ENCODE peak calls at places on chromosomes 7 and 10, in six cellular contexts. L is GM12891, K is HepG2, T is GM12878, Q is H1, J is K562. Z is an unnamed sample.

GRCh38 chr7:74479066-74479781 is 25.5 kb downstream of the GTF2IRD1 start:
- DNase-seq in L (no peak), K (no peak), T (no peak), Q (no peak), J (no peak), Z (no peak)

GRCh38 chr7:105854516-105854915 is 21.9 kb downstream of the ATXN7L1 start:
- DNase-seq in L (no peak), K (no peak), T (no peak), Q (no peak), J (no peak), Z (no peak)

GRCh38 chr7:81684513-81685262 is 85.2 kb downstream of the HGF start:
- DNase-seq in L (no peak), K (peak; percentile 53), T (peak; percentile 74), Q (no peak), J (no peak), Z (no peak)

GRCh38 chr10:17423641-17424186 is 30.7 kb downstream of the ST8SIA6 start:
- DNase-seq in L (no peak), K (no peak), T (no peak), Q (peak; percentile 2), J (no peak), Z (no peak)

GRCh38 chr7:98995523-98996161 is 117.3 kb downstream of the TRRAP start:
- DNase-seq in L (no peak), K (no peak), T (no peak), Q (no peak), J (no peak), Z (no peak)

GRCh38 chr7:26588511-26588910 is 275.9 kb downstream of the SKAP2 start:
- DNase-seq in L (no peak), K (no peak), T (no peak), Q (peak; percentile 32), J (no peak), Z (no peak)

GRCh38 chr7:28311670-28312069 is 100.6 kb upstream of the CREB5 start:
- DNase-seq in L (no peak), K (no peak), T (no peak), Q (no peak), J (no peak), Z (no peak)

GRCh38 chr7:14207154-14207553 is 217.7 kb upstream of the ETV1 start:
- DNase-seq in L (no peak), K (no peak), T (no peak), Q (no peak), J (no peak), Z (no peak)

GRCh38 chr7:107697246-107698044 is 36.8 kb downstream of the SLC26A4 start:
- DNase-seq in L (no peak), K (no peak), T (no peak), Q (no peak), J (no peak), Z (no peak)

GRCh38 chr7:133688483-133689239 is 435.8 kb downstream of the EXOC4 start:
- DNase-seq in L (no peak), K (no peak), T (no peak), Q (no peak), J (no peak), Z (no peak)

GRCh38 chr7:158054611-158055010 is 533.0 kb downstream of the PTPRN2 start:
- DNase-seq in L (no peak), K (no peak), T (no peak), Q (no peak), J (no peak), Z (no peak)

DNA sequence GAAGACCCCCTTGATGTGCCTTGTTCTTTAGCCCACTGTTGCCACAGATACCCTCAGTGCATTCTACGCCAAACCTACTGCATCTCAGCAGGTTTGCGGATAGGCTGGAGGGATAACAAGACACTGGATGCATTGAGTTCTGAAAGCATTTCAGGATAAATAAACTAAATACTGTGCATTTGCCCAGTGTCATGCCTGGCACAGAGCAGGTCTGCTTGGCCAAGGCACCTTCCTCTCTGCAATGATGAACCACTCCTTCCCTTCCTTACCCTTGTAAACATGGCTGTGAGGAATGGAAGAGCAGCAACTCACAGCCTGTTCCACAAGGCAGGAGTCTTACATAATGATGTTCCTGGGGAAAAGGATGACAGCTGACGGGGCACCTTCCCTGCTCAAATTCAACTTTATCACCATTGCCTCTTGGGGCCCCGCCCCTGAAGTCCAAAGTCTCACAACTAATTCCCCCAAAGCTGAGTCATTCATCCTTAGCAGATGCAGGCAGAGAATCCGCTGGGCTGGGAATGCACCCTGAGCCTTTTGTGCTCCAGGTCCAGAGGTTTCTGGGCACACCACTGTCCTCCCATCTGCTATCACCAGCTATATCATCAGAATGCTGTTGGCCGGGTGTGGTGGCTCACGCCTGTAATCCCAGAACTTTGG is 11.6 kb downstream of the DDX56 start:
- DNase-seq in L (no peak), K (peak; percentile 87), T (no peak), Q (no peak), J (peak; percentile 69), Z (no peak)
- TF ChIP-seq TAF1 in L (no peak), K (no peak), T (no peak), Q (no peak), J (no peak), Z (no peak)

GRCh38 chr10:3426190-3426845 is 253.7 kb upstream of the PITRM1 start:
- DNase-seq in L (no peak), K (peak; percentile 2), T (no peak), Q (no peak), J (no peak), Z (no peak)
- TF ChIP-seq POLR2AphosphoS5 in L (no peak), K (no peak), T (no peak), Q (no peak), J (no peak), Z (no peak)

GRCh38 chr10:26413375-26413774 is 24.8 kb upstream of the APBB1IP start:
- DNase-seq in L (no peak), K (no peak), T (no peak), Q (no peak), J (no peak), Z (no peak)

GRCh38 chr10:26412932-26413331 is 25.2 kb upstream of the APBB1IP start:
- DNase-seq in L (no peak), K (no peak), T (no peak), Q (no peak), J (no peak), Z (no peak)

GRCh38 chr10:26407406-26407969 is 30.7 kb upstream of the APBB1IP start:
- DNase-seq in L (no peak), K (peak; percentile 29), T (no peak), Q (no peak), J (no peak), Z (no peak)

GRCh38 chr10:26408858-26409494 is 29.2 kb upstream of the APBB1IP start:
- DNase-seq in L (no peak), K (no peak), T (no peak), Q (no peak), J (no peak), Z (no peak)

DNA sequence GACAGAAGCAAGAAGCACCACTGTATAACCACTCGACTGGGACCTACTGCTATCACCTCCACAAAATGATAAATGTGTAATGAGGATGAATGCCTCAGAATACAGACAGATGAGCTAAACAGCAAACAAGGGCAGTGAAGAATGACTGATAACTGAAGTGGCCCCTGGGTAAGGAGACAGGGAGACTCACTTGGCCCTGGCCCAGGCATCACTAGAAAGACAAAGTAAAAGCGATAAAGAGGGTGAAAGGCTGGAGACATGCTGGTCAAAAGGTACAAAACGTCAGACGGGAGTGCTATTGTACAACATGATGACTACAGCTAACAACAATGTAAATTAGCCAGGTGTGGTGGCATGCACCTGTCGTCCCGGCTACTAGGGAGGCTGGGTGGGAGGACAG is 27.8 kb upstream of the APBB1IP start:
- DNase-seq in L (no peak), K (no peak), T (no peak), Q (no peak), J (no peak), Z (no peak)
- TF ChIP-seq POLR2A in L (no peak), K (no peak), T (no peak), Q (no peak), J (no peak), Z (no peak)

DNA sequence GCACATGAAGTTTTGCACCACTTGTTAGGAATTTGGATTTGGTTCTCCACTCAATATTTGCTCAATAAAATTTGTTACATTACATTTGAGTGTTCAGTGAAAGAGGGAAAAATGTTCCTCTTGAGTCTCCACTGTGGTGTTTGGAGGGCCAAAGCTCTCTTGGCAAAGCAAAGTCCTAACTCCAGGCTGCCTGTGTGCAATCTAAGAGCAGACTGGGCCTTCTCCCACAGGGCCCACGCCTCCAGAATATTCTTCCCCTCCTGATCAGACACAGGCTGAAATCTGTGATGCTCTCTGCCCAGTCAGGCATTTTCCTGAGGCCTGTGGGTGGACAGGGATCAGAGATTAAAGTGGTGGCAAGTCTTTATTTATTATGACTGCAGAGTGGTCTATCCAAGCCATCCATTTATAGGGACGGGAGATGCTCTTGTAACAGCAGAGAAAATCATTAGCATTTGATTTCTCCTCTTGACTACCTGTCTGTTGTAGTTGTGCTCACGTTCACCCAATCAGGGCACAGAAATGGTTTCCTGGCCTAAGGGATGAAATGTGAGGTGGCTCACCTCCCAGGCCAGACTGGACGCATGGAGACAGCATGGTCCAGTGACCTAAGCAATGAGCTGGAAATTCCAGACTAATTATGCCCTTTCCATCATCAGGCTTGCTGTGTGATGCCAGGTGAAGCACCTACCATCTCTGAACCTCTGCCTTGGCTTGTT is 147.2 kb upstream of the NRBF2 start:
- DNase-seq in L (no peak), K (no peak), T (no peak), Q (no peak), J (no peak), Z (no peak)
- TF ChIP-seq TAF1 in L (no peak), K (no peak), T (no peak), Q (no peak), J (no peak), Z (no peak)

GRCh38 chr10:124225029-124225467 is 131.7 kb upstream of the CHST15 start:
- DNase-seq in L (no peak), K (no peak), T (no peak), Q (no peak), J (no peak), Z (no peak)

GRCh38 chr10:124228017-124228379 is 134.6 kb upstream of the CHST15 start:
- DNase-seq in L (no peak), K (no peak), T (no peak), Q (no peak), J (no peak), Z (no peak)

GRCh38 chr10:124225468-124226270 is 132.3 kb upstream of the CHST15 start:
- DNase-seq in L (no peak), K (no peak), T (no peak), Q (no peak), J (no peak), Z (no peak)

GRCh38 chr10:124227306-124228016 is 134.1 kb upstream of the CHST15 start:
- DNase-seq in L (no peak), K (no peak), T (no peak), Q (no peak), J (no peak), Z (no peak)

DNA sequence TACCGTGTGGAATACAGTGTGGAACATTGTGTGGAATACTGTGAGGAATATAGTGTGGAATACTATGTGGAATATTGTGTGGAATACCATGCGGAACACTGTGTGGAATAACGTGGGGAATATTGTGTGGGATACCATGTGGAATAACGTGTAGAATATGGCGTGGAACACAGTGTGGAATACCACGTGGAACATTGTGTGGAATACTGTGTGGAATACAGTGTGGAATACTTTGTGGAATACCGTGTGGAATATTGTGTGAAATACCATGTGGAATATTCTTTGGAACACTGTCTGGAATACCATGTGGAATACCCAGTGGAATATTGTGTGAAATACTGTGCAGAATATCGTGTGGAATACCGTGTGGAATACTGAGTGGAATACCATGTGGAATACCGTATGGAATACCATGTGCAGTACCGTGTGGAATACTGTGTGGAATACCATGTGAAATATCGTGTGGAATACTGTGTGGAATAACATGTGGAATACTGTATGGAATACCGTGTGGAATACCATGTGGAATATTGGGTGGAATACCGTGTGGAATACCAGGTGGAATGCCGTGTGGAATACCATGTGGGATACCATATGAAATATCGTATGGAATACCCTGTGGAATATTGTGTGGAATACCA is 133.0 kb upstream of the CHST15 start:
- DNase-seq in L (no peak), K (no peak), T (no peak), Q (no peak), J (no peak), Z (no peak)
- TF ChIP-seq POLR2AphosphoS5 in L (no peak), K (no peak), T (no peak), Q (no peak), J (no peak), Z (no peak)

Z was measured in GM12892.